ENCODE peak calls at places on chromosomes 1 and 21, in nine cellular contexts. U is K562, S is left ventricle myocardium inferior, Z is Peyer's patch, B is gastrocnemius medialis, F is cardiac muscle cell, V is IMR-90, Q is mammary epithelial cell, X is OCI-LY7. I is an unnamed sample.

GRCh38 chr1:203534526-203534925 is 40.6 kb downstream of the OPTC start:
- DNase-seq in U (no peak), S (peak; percentile 38), Z (no peak), B (peak; percentile 38), F (no peak), V (peak; percentile 97), Q (peak; percentile 98), X (no peak), I (no peak)

GRCh38 chr1:200374569-200375312 is 35.1 kb downstream of the ZNF281 start:
- DNase-seq in U (no peak), S (no peak), Z (no peak), B (no peak), F (no peak), V (peak; percentile 21), Q (no peak), X (peak; percentile 28), I (no peak)

GRCh38 chr1:13820055-13820454 is 120.1 kb downstream of the PRDM2 start:
- DNase-seq in U (no peak), S (no peak), Z (no peak), B (no peak), F (no peak), V (no peak), Q (no peak), X (no peak), I (no peak)

GRCh38 chr1:227896710-227897655 is 50.7 kb downstream of the WNT9A start:
- DNase-seq in U (no peak), S (no peak), Z (peak; percentile 4), B (no peak), F (no peak), V (no peak), Q (no peak), X (no peak), I (no peak)

GRCh38 chr1:55555971-55556370 is 340.8 kb upstream of the USP24 start:
- DNase-seq in U (no peak), S (no peak), Z (no peak), B (no peak), F (peak; percentile 70), V (no peak), Q (no peak), X (no peak), I (no peak)

GRCh38 chr1:172708452-172708851 is 49.5 kb downstream of the FASLG start:
- DNase-seq in U (no peak), S (no peak), Z (no peak), B (no peak), F (no peak), V (no peak), Q (no peak), X (no peak), I (peak; percentile 52)

GRCh38 chr1:94955767-94956632 is 29.1 kb upstream of the CNN3 start:
- DNase-seq in U (no peak), S (peak; percentile 40), Z (no peak), B (no peak), F (peak; percentile 31), V (peak; percentile 28), Q (no peak), X (no peak), I (no peak)

GRCh38 chr1:67771152-67771551 is 62.1 kb downstream of the GNG12 start:
- DNase-seq in U (peak; percentile 45), S (no peak), Z (no peak), B (no peak), F (no peak), V (peak; percentile 92), Q (peak; percentile 91), X (peak; percentile 51), I (no peak)

GRCh38 chr21:36005879-36006400 is 54.4 kb downstream of the SETD4 start:
- DNase-seq in U (no peak), S (no peak), Z (no peak), B (no peak), F (no peak), V (no peak), Q (no peak), X (no peak), I (no peak)

GRCh38 chr1:2496087-2496622 is 20.1 kb downstream of the PLCH2 start:
- DNase-seq in U (no peak), S (no peak), Z (peak; percentile 84), B (no peak), F (no peak), V (no peak), Q (no peak), X (peak; percentile 95), I (peak; percentile 40)

GRCh38 chr1:174074757-174075156 is 52.6 kb upstream of the RC3H1 start:
- DNase-seq in U (no peak), S (no peak), Z (no peak), B (no peak), F (no peak), V (peak; percentile 55), Q (no peak), X (peak; percentile 36), I (no peak)

GRCh38 chr1:112263464-112263863 is 132.6 kb upstream of the CTTNBP2NL start:
- DNase-seq in U (no peak), S (no peak), Z (no peak), B (no peak), F (no peak), V (peak; percentile 57), Q (peak; percentile 48), X (no peak), I (no peak)

GRCh38 chr1:115364776-115365155 is 26.7 kb upstream of the NGF start:
- DNase-seq in U (no peak), S (no peak), Z (no peak), B (no peak), F (no peak), V (no peak), Q (no peak), X (no peak), I (no peak)

GRCh38 chr21:38156200-38156599 is 100.6 kb upstream of the KCNJ15 start:
- DNase-seq in U (no peak), S (no peak), Z (no peak), B (no peak), F (no peak), V (no peak), Q (no peak), X (no peak), I (no peak)

GRCh38 chr21:46148106-46148505 is 7.3 kb downstream of the FTCD start:
- DNase-seq in U (no peak), S (no peak), Z (no peak), B (no peak), F (no peak), V (no peak), Q (no peak), X (no peak), I (no peak)

GRCh38 chr1:48039088-48040049 is 42.2 kb upstream of the TRABD2B start:
- DNase-seq in U (no peak), S (no peak), Z (no peak), B (no peak), F (peak; percentile 69), V (peak; percentile 19), Q (peak; percentile 23), X (no peak), I (no peak)

GRCh38 chr1:184888505-184888904 is 85.8 kb downstream of the NIBAN1 start:
- DNase-seq in U (no peak), S (no peak), Z (no peak), B (no peak), F (no peak), V (peak; percentile 84), Q (peak; percentile 44), X (no peak), I (no peak)

GRCh38 chr1:63813829-63814277 is 40.0 kb downstream of the ROR1 start:
- DNase-seq in U (no peak), S (no peak), Z (no peak), B (no peak), F (no peak), V (peak; percentile 70), Q (peak; percentile 68), X (no peak), I (no peak)

GRCh38 chr1:22159858-22160257 is 17.0 kb upstream of the WNT4 start:
- DNase-seq in U (no peak), S (no peak), Z (no peak), B (no peak), F (no peak), V (no peak), Q (no peak), X (no peak), I (no peak)
- H3K4me1 ChIP-seq in U (peaks cover 5% of the 10 kb centered on the region), S (peaks cover 7% of the 10 kb centered on the region), Z (no peaks in the 10 kb centered on the region), B (no peaks in the 10 kb centered on the region), F (peaks cover under 1% of the 10 kb centered on the region), V (no peaks in the 10 kb centered on the region), Q (no peaks in the 10 kb centered on the region), X (no peaks in the 10 kb centered on the region), I (no peaks in the 10 kb centered on the region)

DNA sequence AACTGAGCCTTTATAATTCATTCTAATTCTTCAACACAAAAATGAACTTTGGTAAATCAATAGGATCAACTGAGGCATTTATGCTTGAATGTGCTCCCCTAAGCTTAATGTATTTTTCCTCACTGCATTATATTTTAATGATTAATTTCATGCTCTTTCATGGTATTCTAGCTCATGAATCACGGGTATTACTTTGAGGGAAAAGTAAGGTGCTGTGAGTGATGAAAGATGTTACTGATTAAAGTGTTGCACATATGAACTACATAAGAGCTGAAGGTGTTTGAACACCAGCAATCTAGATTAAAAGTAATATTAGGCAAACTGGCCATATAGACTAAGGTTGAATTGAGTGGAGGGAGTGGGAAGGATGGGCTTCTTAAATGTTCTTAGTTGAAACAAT is 1.9 kb downstream of the DPYD start:
- DNase-seq in U (no peak), S (no peak), Z (no peak), B (no peak), F (no peak), V (no peak), Q (no peak), X (no peak), I (no peak)
- H3K27ac ChIP-seq in U (no peak overlapping the region), S (peak overlapping the region; percentile 95), Z (no peak overlapping the region), B (peak overlapping the region; percentile 88), F (no peak overlapping the region), V (no peak overlapping the region), Q (peak overlapping the region; percentile 72), X (no peak overlapping the region), I (no peak overlapping the region)

GRCh38 chr21:21845901-21846396 is 847.7 kb downstream of the NCAM2 start:
- DNase-seq in U (no peak), S (no peak), Z (no peak), B (no peak), F (no peak), V (no peak), Q (no peak), X (no peak), I (no peak)

GRCh38 chr21:21851657-21852056 is 853.4 kb downstream of the NCAM2 start:
- DNase-seq in U (no peak), S (no peak), Z (no peak), B (no peak), F (no peak), V (peak; percentile 13), Q (no peak), X (no peak), I (no peak)

GRCh38 chr21:21851205-21851604 is 853.0 kb downstream of the NCAM2 start:
- DNase-seq in U (no peak), S (no peak), Z (no peak), B (no peak), F (no peak), V (no peak), Q (no peak), X (no peak), I (no peak)
- H3K4me3 ChIP-seq in U (no peak overlapping the region), S (no peak overlapping the region), Z (no peak overlapping the region), B (no peak overlapping the region), F (no peak overlapping the region), V (no peak overlapping the region), Q (no peak overlapping the region), X (no peak overlapping the region), I (no peak overlapping the region)

DNA sequence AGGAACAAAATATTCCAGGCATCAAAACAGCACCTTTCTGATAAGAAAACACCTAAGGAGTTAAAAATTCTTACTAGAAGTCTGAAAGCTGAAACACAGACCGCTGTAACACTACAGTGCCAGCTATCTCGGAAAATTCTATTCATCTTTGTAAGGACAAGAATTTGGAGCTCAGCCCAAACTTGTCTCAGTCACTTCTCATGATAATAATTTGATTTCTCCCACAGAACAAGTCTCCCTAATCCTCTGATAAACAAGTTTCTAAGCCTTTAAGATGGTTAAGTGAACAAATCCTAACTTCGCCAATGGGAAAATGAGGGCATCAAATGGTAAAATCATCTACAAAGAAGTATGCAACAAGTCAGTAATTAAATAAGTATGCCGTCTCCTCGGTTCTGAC is 59.9 kb downstream of the SIPA1L2 start:
- DNase-seq in U (no peak), S (no peak), Z (no peak), B (no peak), F (no peak), V (peak; percentile 22), Q (no peak), X (no peak), I (no peak)
- H3K4me1 ChIP-seq in U (no peaks in the 10 kb centered on the region), S (peaks cover 82% of the 10 kb centered on the region), Z (no peaks in the 10 kb centered on the region), B (peaks cover 6% of the 10 kb centered on the region), F (peaks cover 17% of the 10 kb centered on the region), V (peaks cover 4% of the 10 kb centered on the region), Q (no peaks in the 10 kb centered on the region), X (peaks cover 86% of the 10 kb centered on the region), I (no peaks in the 10 kb centered on the region)